ENCODE peak calls at places on chromosomes 1 and 21, in ten cellular contexts. S is RPMI7951, Q is nucleus accumbens, C is GF-D8, J is mesothelial cell of epicardium, W is NCI-H774, V is NCI-H1694, R is colonic mucosa, T is SHP77, I is PC-9. K is an unnamed sample.

GRCh38 chr21:37849703-37850102 is 66.6 kb downstream of the KCNJ6 start:
- DNase-seq in J (no peak), Q (no peak), R (no peak), W (no peak), V (no peak), S (peak; percentile 72), I (no peak), C (no peak), T (no peak), K (no peak)

GRCh38 chr21:20004353-20004752 is 993.9 kb upstream of the NCAM2 start:
- DNase-seq in Q (peak; percentile 2), T (no peak), W (no peak), C (no peak), S (no peak), I (no peak), V (no peak), J (no peak), R (no peak), K (no peak)

GRCh38 chr1:14522331-14523241 is 75.9 kb upstream of the KAZN start:
- DNase-seq in J (no peak), V (no peak), Q (no peak), C (no peak), R (no peak), I (no peak), T (peak; percentile 32), S (peak; percentile 62), W (no peak), K (no peak)

GRCh38 chr1:161177112-161177935 is at the start of gene B4GALT3:
- DNase-seq in W (peak; percentile 85), V (peak; percentile 55), R (peak; percentile 94), J (peak; percentile 88), S (peak; percentile 75), T (peak; percentile 91), I (peak; percentile 91), Q (peak; percentile 90), C (peak; percentile 80), K (peak; percentile 98)

GRCh38 chr1:212503714-212504113 is 71.0 kb downstream of the NENF start:
- DNase-seq in V (no peak), J (no peak), Q (no peak), S (no peak), T (no peak), W (no peak), R (no peak), C (no peak), I (no peak), K (no peak)

GRCh38 chr1:40856656-40857302 is 5.4 kb downstream of the CITED4 start:
- DNase-seq in V (no peak), W (no peak), S (no peak), R (no peak), J (no peak), Q (no peak), I (no peak), T (no peak), C (no peak), K (no peak)

GRCh38 chr21:34333150-34333739 is 30.6 kb upstream of the KCNE2 start:
- DNase-seq in C (no peak), R (no peak), I (no peak), J (no peak), Q (no peak), V (no peak), T (no peak), W (no peak), S (peak; percentile 33), K (no peak)

GRCh38 chr1:52028328-52028727 is 5.3 kb downstream of the KTI12 start:
- DNase-seq in S (no peak), W (no peak), V (no peak), J (no peak), C (no peak), R (no peak), I (no peak), T (no peak), Q (no peak), K (no peak)

K was measured in cerebellum.